ENCODE peak calls at places on chromosomes 12 and 14, in six cellular contexts. One of them, this sample, is unnamed.

GRCh38 chr14:70269582-70269981 is 80.8 kb upstream of the SLC8A3 start:
- DNase-seq in lower leg skin: no peak
- DNase-seq in activated naive CD8-positive, alpha-beta T cell treated with anti-CD3 and anti-CD28 coated beads, Interleukin-2, amount 10 ng/mL, durations not matched to agents 7 days and 5 days: no peak
- DNase-seq in caudate nucleus: no peak
- DNase-seq in D341Med: no peak
- DNase-seq in dermis microvascular lymphatic vessel endothelial cell: no peak
- DNase-seq in this sample: no peak

GRCh38 chr12:86712425-86712843 is 456.2 kb upstream of the MGAT4C start:
- DNase-seq in lower leg skin: no peak
- DNase-seq in caudate nucleus: no peak
- DNase-seq in dermis microvascular lymphatic vessel endothelial cell: peak
- DNase-seq in activated naive CD8-positive, alpha-beta T cell treated with anti-CD3 and anti-CD28 coated beads, Interleukin-2, amount 10 ng/mL, durations not matched to agents 7 days and 5 days: no peak
- DNase-seq in D341Med: no peak
- DNase-seq in this sample: peak

GRCh38 chr14:74248036-74248435 is 8.8 kb downstream of the VSX2 start:
- DNase-seq in lower leg skin: no peak
- DNase-seq in D341Med: no peak
- DNase-seq in caudate nucleus: no peak
- DNase-seq in dermis microvascular lymphatic vessel endothelial cell: no peak
- DNase-seq in activated naive CD8-positive, alpha-beta T cell treated with anti-CD3 and anti-CD28 coated beads, Interleukin-2, amount 10 ng/mL, durations not matched to agents 7 days and 5 days: no peak
- DNase-seq in this sample: no peak

GRCh38 chr12:111122458-111122878 is 202.1 kb upstream of the MYL2 start:
- DNase-seq in lower leg skin: no peak
- DNase-seq in activated naive CD8-positive, alpha-beta T cell treated with anti-CD3 and anti-CD28 coated beads, Interleukin-2, amount 10 ng/mL, durations not matched to agents 7 days and 5 days: no peak
- DNase-seq in D341Med: no peak
- DNase-seq in caudate nucleus: no peak
- DNase-seq in dermis microvascular lymphatic vessel endothelial cell: no peak
- DNase-seq in this sample: peak

GRCh38 chr12:113214938-113215400 is 6.3 kb upstream of the TPCN1 start:
- DNase-seq in caudate nucleus: no peak
- DNase-seq in D341Med: no peak
- DNase-seq in activated naive CD8-positive, alpha-beta T cell treated with anti-CD3 and anti-CD28 coated beads, Interleukin-2, amount 10 ng/mL, durations not matched to agents 7 days and 5 days: no peak
- DNase-seq in dermis microvascular lymphatic vessel endothelial cell: peak
- DNase-seq in lower leg skin: peak
- DNase-seq in this sample: peak

GRCh38 chr12:3315201-3315661 is 175.8 kb upstream of the PRMT8 start:
- DNase-seq in D341Med: no peak
- DNase-seq in dermis microvascular lymphatic vessel endothelial cell: peak
- DNase-seq in activated naive CD8-positive, alpha-beta T cell treated with anti-CD3 and anti-CD28 coated beads, Interleukin-2, amount 10 ng/mL, durations not matched to agents 7 days and 5 days: no peak
- DNase-seq in lower leg skin: peak
- DNase-seq in caudate nucleus: no peak
- DNase-seq in this sample: peak

GRCh38 chr12:90627180-90627896 is 327.6 kb downstream of the CCER1 start:
- DNase-seq in D341Med: no peak
- DNase-seq in activated naive CD8-positive, alpha-beta T cell treated with anti-CD3 and anti-CD28 coated beads, Interleukin-2, amount 10 ng/mL, durations not matched to agents 7 days and 5 days: no peak
- DNase-seq in lower leg skin: no peak
- DNase-seq in caudate nucleus: no peak
- DNase-seq in dermis microvascular lymphatic vessel endothelial cell: peak
- DNase-seq in this sample: no peak

GRCh38 chr12:64611430-64612286 is 1.4 kb downstream of the RASSF3 start:
- DNase-seq in activated naive CD8-positive, alpha-beta T cell treated with anti-CD3 and anti-CD28 coated beads, Interleukin-2, amount 10 ng/mL, durations not matched to agents 7 days and 5 days: peak
- DNase-seq in caudate nucleus: peak
- DNase-seq in dermis microvascular lymphatic vessel endothelial cell: peak
- DNase-seq in lower leg skin: peak
- DNase-seq in D341Med: peak
- DNase-seq in this sample: peak

GRCh38 chr14:99807413-99808132 is 14.4 kb downstream of the EML1 start:
- DNase-seq in D341Med: no peak
- DNase-seq in dermis microvascular lymphatic vessel endothelial cell: no peak
- DNase-seq in activated naive CD8-positive, alpha-beta T cell treated with anti-CD3 and anti-CD28 coated beads, Interleukin-2, amount 10 ng/mL, durations not matched to agents 7 days and 5 days: no peak
- DNase-seq in lower leg skin: no peak
- DNase-seq in caudate nucleus: no peak
- DNase-seq in this sample: no peak

GRCh38 chr12:78187741-78188140 is 357.0 kb downstream of the NAV3 start:
- DNase-seq in dermis microvascular lymphatic vessel endothelial cell: no peak
- DNase-seq in activated naive CD8-positive, alpha-beta T cell treated with anti-CD3 and anti-CD28 coated beads, Interleukin-2, amount 10 ng/mL, durations not matched to agents 7 days and 5 days: no peak
- DNase-seq in lower leg skin: no peak
- DNase-seq in caudate nucleus: no peak
- DNase-seq in D341Med: no peak
- DNase-seq in this sample: no peak

GRCh38 chr12:105418821-105419291 is 88.4 kb downstream of the C12orf75 start:
- DNase-seq in D341Med: no peak
- DNase-seq in lower leg skin: no peak
- DNase-seq in caudate nucleus: no peak
- DNase-seq in activated naive CD8-positive, alpha-beta T cell treated with anti-CD3 and anti-CD28 coated beads, Interleukin-2, amount 10 ng/mL, durations not matched to agents 7 days and 5 days: no peak
- DNase-seq in dermis microvascular lymphatic vessel endothelial cell: no peak
- DNase-seq in this sample: no peak

GRCh38 chr12:26853303-26854027 is 20.5 kb upstream of the ITPR2 start:
- DNase-seq in activated naive CD8-positive, alpha-beta T cell treated with anti-CD3 and anti-CD28 coated beads, Interleukin-2, amount 10 ng/mL, durations not matched to agents 7 days and 5 days: peak
- DNase-seq in lower leg skin: peak
- DNase-seq in D341Med: peak
- DNase-seq in caudate nucleus: peak
- DNase-seq in dermis microvascular lymphatic vessel endothelial cell: peak
- DNase-seq in this sample: peak

This sample was measured in NCI-H69.